ENCODE peak calls at places on chromosome 1, in seven cellular contexts. N is uterus; W is heart left ventricle; P is left ventricle myocardium inferior; V is heart right ventricle; M is IMR-90; X is Jurkat, Clone E6-1. A is an unnamed sample.

GRCh38 chr1:36881071-36881405 is 153.3 kb downstream of the GRIK3 start:
- DNase-seq in W (no peak), V (no peak), M (no peak), N (no peak), X (no peak), P (no peak), A (no peak)

GRCh38 chr1:229407206-229408026 is 26.5 kb downstream of the ACTA1 start:
- DNase-seq in V (no peak), M (no peak), X (no peak), W (no peak), N (no peak), P (no peak), A (no peak)

GRCh38 chr1:7535016-7535415 is 236.1 kb upstream of the VAMP3 start:
- DNase-seq in N (no peak), W (peak; percentile 27), V (no peak), X (no peak), P (peak; percentile 5), M (no peak), A (no peak)

GRCh38 chr1:69737527-69738176 is 169.9 kb downstream of the LRRC7 start:
- DNase-seq in X (peak; percentile 54), V (peak; percentile 15), W (no peak), P (no peak), M (peak; percentile 67), N (no peak), A (peak; percentile 9)

GRCh38 chr1:157963713-157964112 is 29.7 kb upstream of the KIRREL1 start:
- DNase-seq in W (peak; percentile 50), N (peak; percentile 69), P (peak; percentile 55), V (peak; percentile 57), M (peak; percentile 66), X (peak; percentile 61), A (peak; percentile 32)

GRCh38 chr1:243917863-243918565 is 68.0 kb upstream of the AKT3 start:
- DNase-seq in M (peak; percentile 48), V (peak; percentile 17), N (peak; percentile 29), X (no peak), P (peak; percentile 15), W (no peak), A (no peak)

GRCh38 chr1:54581621-54582035 is 33.6 kb downstream of the ACOT11 start:
- DNase-seq in M (peak; percentile 71), W (peak; percentile 97), X (no peak), N (peak; percentile 86), P (peak; percentile 91), V (peak; percentile 90), A (no peak)

GRCh38 chr1:154220970-154221814 is 437 bp downstream of the UBAP2L start:
- DNase-seq in X (no peak), P (peak; percentile 57), V (peak; percentile 47), N (no peak), M (peak; percentile 30), W (peak; percentile 75), A (peak; percentile 69)

GRCh38 chr1:100982783-100983182 is 42.8 kb downstream of the DPH5 start:
- DNase-seq in W (no peak), P (no peak), X (no peak), M (no peak), N (no peak), V (no peak), A (no peak)

GRCh38 chr1:147895123-147895522 is 7.5 kb upstream of the GJA8 start:
- DNase-seq in P (no peak), M (no peak), N (no peak), W (no peak), X (no peak), V (no peak), A (no peak)

GRCh38 chr1:225921734-225922709 is 2.0 kb downstream of the PYCR2 start:
- DNase-seq in V (no peak), M (no peak), W (no peak), P (no peak), N (no peak), X (no peak), A (no peak)

GRCh38 chr1:159015440-159015909 is 5.8 kb downstream of the IFI16 start:
- DNase-seq in P (peak; percentile 35), N (peak; percentile 61), M (peak; percentile 94), X (peak; percentile 77), W (peak; percentile 71), V (peak; percentile 66), A (no peak)

GRCh38 chr1:241485554-241485992 is 34.0 kb downstream of the FH start:
- DNase-seq in W (no peak), X (peak; percentile 16), V (no peak), P (no peak), M (peak; percentile 16), N (no peak), A (no peak)

GRCh38 chr1:6445062-6445763 is 20.6 kb downstream of the ESPN start:
- DNase-seq in V (no peak), X (no peak), W (no peak), N (no peak), P (no peak), M (peak; percentile 15), A (no peak)

GRCh38 chr1:12472798-12473551 is 145.0 kb downstream of the DHRS3 start:
- DNase-seq in M (no peak), V (no peak), W (no peak), N (no peak), X (peak; percentile 90), P (no peak), A (peak; percentile 54)

GRCh38 chr1:119542492-119542946 is 35.5 kb downstream of the HSD3B1 start:
- DNase-seq in X (no peak), W (no peak), V (no peak), P (no peak), N (no peak), M (no peak), A (no peak)

GRCh38 chr1:217348960-217349664 is 281.8 kb downstream of the GPATCH2 start:
- DNase-seq in P (no peak), M (no peak), X (no peak), W (no peak), V (no peak), N (no peak), A (no peak)

GRCh38 chr1:168324745-168325425 is 44.2 kb downstream of the TBX19 start:
- DNase-seq in N (no peak), P (no peak), V (no peak), X (no peak), M (no peak), W (no peak), A (no peak)
- H3K4me3 ChIP-seq in N (no peak overlapping the region), P (no peak overlapping the region), V (no peak overlapping the region), X (no peak overlapping the region), M (no peak overlapping the region), W (no peak overlapping the region), A (no peak overlapping the region)

GRCh38 chr1:56575865-56576264 is 3.5 kb downstream of the PLPP3 start:
- DNase-seq in N (no peak), P (no peak), M (no peak), X (no peak), V (no peak), W (no peak), A (no peak)

GRCh38 chr1:56577859-56578663 is 1.3 kb downstream of the PLPP3 start:
- DNase-seq in M (peak; percentile 61), N (peak; percentile 50), V (peak; percentile 32), W (peak; percentile 53), P (peak; percentile 46), X (no peak), A (no peak)

GRCh38 chr1:56578664-56578962 is 750 bp downstream of the PLPP3 start:
- DNase-seq in P (no peak), M (no peak), X (no peak), W (no peak), N (no peak), V (no peak), A (peak; percentile 21)

GRCh38 chr1:56578963-56579875 is at the start of gene PLPP3:
- DNase-seq in V (peak; percentile 89), X (peak; percentile 24), W (peak; percentile 93), M (peak; percentile 94), N (peak; percentile 90), P (peak; percentile 87), A (no peak)

DNA sequence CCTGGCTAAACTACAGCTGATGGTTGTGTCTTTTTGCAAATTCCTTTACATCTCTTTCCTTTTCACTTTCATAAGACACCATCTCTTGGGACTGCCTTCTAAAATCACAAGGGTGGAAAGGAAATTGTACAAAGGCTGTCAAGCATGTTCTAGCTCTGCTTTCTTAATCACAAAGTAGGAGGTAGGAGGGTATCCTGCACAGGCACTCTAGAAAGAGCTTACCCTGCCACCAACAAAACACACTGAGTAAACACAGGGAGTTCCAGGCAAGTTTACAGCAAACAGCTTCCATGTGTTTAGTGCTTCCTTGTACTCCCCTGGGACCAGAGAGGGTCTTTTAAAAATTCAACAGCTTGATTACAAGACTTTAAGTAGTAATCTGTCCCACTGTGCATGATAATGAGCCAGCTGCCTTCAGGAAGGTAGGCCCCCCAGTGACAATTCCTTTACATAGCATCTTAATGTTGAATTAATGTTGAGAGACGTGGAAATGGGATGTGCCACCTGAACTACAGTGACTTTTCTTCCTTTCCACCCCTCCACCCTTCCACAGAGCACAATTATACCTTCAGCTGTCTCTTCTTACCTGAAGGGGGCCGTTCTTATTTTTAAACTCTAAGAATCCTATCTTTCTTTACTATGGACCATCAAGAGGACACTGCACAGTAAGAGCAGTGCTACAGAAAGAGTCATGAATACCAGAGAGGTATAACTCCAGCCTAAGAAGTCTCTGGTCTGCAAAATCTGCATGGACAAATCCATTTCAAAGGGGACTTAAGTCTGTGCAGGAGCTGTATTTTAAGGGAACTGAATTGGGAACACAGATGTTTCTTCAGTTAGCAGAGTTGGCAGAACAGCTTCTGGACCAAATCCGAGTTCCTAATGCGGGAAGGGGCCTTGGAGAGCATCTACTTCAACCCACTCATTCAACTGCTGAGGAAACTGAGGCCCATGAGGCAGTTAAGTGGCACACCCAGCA is 2.2 kb downstream of the PLPP3 start:
- DNase-seq in M (peak; percentile 40), P (no peak), W (peak; percentile 43), X (no peak), N (no peak), V (peak; percentile 25), A (no peak)
- H3K4me3 ChIP-seq in M (peak overlapping the region; percentile 81), P (peak overlapping the region; percentile 88), W (peak overlapping the region; percentile 96), X (no peak overlapping the region), N (peak overlapping the region; percentile 76), V (peak overlapping the region; percentile 93), A (no peak overlapping the region)

GRCh38 chr1:107934573-107934972 is 30.4 kb downstream of the VAV3 start:
- DNase-seq in P (no peak), X (no peak), W (no peak), N (no peak), V (no peak), M (no peak), A (no peak)
- H3K4me3 ChIP-seq in P (no peak overlapping the region), X (no peak overlapping the region), W (no peak overlapping the region), N (no peak overlapping the region), V (no peak overlapping the region), M (no peak overlapping the region), A (peak overlapping the region; percentile 21)

DNA sequence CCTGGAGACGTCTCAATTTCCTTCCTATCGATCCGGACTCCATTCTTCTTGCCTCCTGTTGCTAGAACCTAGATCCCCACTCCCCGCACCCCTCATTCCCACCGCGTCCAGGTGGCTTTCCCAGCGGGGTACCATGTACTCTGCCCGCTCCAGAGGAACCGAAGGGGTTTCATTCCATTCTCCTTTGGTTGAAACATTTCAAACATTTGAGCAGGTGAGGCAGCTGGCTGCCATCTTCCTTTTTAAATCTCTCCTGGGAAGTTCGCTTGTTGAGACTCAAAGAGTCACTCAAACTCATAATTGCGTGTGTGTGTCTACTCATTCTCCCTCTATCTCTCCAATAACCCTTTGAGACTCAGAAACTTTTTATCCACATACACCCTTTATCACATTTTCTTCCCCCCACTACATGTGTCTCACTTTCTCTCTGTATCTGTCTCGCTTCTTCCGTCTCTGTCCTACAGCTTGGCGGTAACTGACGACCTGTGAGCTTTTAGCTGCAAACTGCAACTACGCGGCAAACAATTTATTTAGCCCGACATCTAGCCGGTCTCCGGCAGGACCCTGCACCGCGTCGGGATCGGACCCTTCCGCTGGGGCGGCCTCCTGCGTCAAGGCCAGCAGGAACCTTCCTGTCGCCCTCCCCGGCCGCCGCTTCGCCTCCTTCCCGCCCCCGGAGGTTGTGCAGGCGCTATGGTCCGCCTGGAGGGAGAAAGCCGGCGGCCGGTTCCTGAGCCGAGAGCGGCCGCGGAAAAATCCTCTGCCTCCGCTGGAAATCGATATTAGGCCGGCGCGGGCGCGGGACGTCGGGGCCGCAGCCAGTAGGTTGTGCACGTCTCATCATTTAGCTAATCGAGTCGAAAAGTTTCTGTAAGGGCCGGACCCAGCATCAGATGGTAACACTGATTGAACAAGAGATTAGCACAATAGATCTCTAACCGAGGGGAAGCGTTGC is 3.0 kb upstream of the FOXD3 start:
- DNase-seq in W (no peak), V (no peak), P (no peak), X (no peak), M (no peak), N (no peak), A (no peak)
- H3K4me3 ChIP-seq in W (no peak overlapping the region), V (no peak overlapping the region), P (peak overlapping the region; percentile 21), X (no peak overlapping the region), M (no peak overlapping the region), N (no peak overlapping the region), A (no peak overlapping the region)

A was measured in naive thymus-derived CD4-positive, alpha-beta T cell.